ENCODE peak calls at places on chromosomes 11 and 22, in eight cellular contexts. G is GM10248; K is A172; H is stimulated activated CD4-positive, alpha-beta T cell treated with anti-CD3 and anti-CD28 coated beads, Interleukin-12 subunit alpha, Interleukin-12 subunit beta, amount 100 ng/mL, for 24 hours; N is effector memory CD8-positive, alpha-beta T cell; W is T-cell; L is amniotic stem cell; R is AG09319. C is an unnamed sample.
A peak's percentile ranks its signal among the peaks of the same experiment; 100 is the strongest.

GRCh38 chr22:32994046-32994827 is 63.9 kb downstream of the SYN3 start:
- DNase-seq in G (no peak), K (no peak), H (no peak), N (no peak), W (no peak), L (no peak), R (no peak), C (peak; percentile 67)

GRCh38 chr11:14894657-14895598 is 2.9 kb upstream of the CYP2R1 start:
- DNase-seq in G (no peak), K (no peak), H (no peak), N (no peak), W (no peak), L (no peak), R (peak; percentile 24), C (no peak)

GRCh38 chr11:114448749-114449484 is 9.7 kb downstream of the REXO2 start:
- DNase-seq in G (no peak), K (no peak), H (no peak), N (no peak), W (no peak), L (no peak), R (no peak), C (no peak)

GRCh38 chr11:134597452-134597851 is 185.4 kb upstream of the B3GAT1 start:
- DNase-seq in G (no peak), K (no peak), H (no peak), N (no peak), W (no peak), L (no peak), R (no peak), C (peak; percentile 70)

GRCh38 chr11:14855890-14856289 is 36.1 kb downstream of the CYP2R1 start:
- DNase-seq in G (no peak), K (no peak), H (no peak), N (no peak), W (no peak), L (no peak), R (no peak), C (no peak)

GRCh38 chr11:10322401-10322800 is 17.5 kb downstream of the ADM start:
- DNase-seq in G (no peak), K (no peak), H (no peak), N (no peak), W (no peak), L (no peak), R (no peak), C (no peak)

GRCh38 chr11:75654314-75654713 is 14.5 kb downstream of the MAP6 start:
- DNase-seq in G (peak; percentile 56), K (peak; percentile 96), H (no peak), N (no peak), W (no peak), L (no peak), R (no peak), C (no peak)

GRCh38 chr22:28600546-28601143 is 79.0 kb downstream of the TTC28 start:
- DNase-seq in G (peak; percentile 37), K (peak; percentile 26), H (no peak), N (peak; percentile 33), W (no peak), L (peak; percentile 22), R (peak; percentile 31), C (no peak)

GRCh38 chr22:20453222-20453621 is 15.6 kb upstream of the SCARF2 start:
- DNase-seq in G (no peak), K (no peak), H (no peak), N (no peak), W (no peak), L (no peak), R (no peak), C (no peak)

GRCh38 chr22:43159484-43160178 is 8.3 kb downstream of the TSPO start:
- DNase-seq in G (no peak), K (no peak), H (no peak), N (no peak), W (no peak), L (no peak), R (no peak), C (no peak)

GRCh38 chr22:40509401-40510134 is 127.0 kb downstream of the MRTFA start:
- DNase-seq in G (no peak), K (no peak), H (no peak), N (no peak), W (no peak), L (peak; percentile 45), R (peak; percentile 68), C (no peak)

GRCh38 chr11:114137054-114137453 is 77.5 kb downstream of the ZBTB16 start:
- DNase-seq in G (no peak), K (no peak), H (no peak), N (no peak), W (no peak), L (no peak), R (no peak), C (no peak)

C was measured in osteocyte.